ENCODE peak calls at places on chromosomes 7 and 10, in four cellular contexts. G is lower lobe of right lung, Z is ovary, W is adipocyte. P is an unnamed sample. For H3K36me3, the result is how much of the 10 kb centered on the place peaks cover.

GRCh38 chr7:95658676-95659075 is 62.4 kb upstream of the PDK4 start:
- DNase-seq in W (no peak), G (no peak), Z (no peak), P (no peak)

GRCh38 chr10:111440501-111440900 is 363.7 kb downstream of the ADRA2A start:
- DNase-seq in G (no peak), W (no peak), Z (no peak), P (no peak)

GRCh38 chr10:131831561-131831960 is 69.2 kb upstream of the PPP2R2D start:
- DNase-seq in W (no peak), Z (no peak), G (peak), P (no peak)

GRCh38 chr10:49756031-49756430 is 6.1 kb downstream of the OGDHL start:
- DNase-seq in G (no peak), W (no peak), Z (no peak), P (no peak)

GRCh38 chr7:5117095-5117970 is 71.7 kb downstream of the RBAK start:
- DNase-seq in W (no peak), Z (no peak), G (no peak), P (no peak)

GRCh38 chr7:138668946-138669345 is 32.2 kb downstream of the SVOPL start:
- DNase-seq in W (no peak), G (no peak), Z (no peak), P (no peak)

GRCh38 chr7:107924841-107925490 is 34.0 kb downstream of the DLD start:
- DNase-seq in W (peak), Z (no peak), G (no peak), P (no peak)

GRCh38 chr10:121437596-121437995 is 160.6 kb downstream of the FGFR2 start:
- DNase-seq in G (peak), W (no peak), Z (peak), P (no peak)

GRCh38 chr10:97434055-97434454 is 8.1 kb downstream of the PGAM1 start:
- DNase-seq in W (no peak), Z (no peak), G (no peak), P (no peak)

GRCh38 chr10:97433430-97434001 is 7.5 kb downstream of the PGAM1 start:
- DNase-seq in G (no peak), W (no peak), Z (no peak), P (no peak)

GRCh38 chr10:97434557-97434956 is 8.6 kb downstream of the PGAM1 start:
- DNase-seq in Z (no peak), W (no peak), G (no peak), P (no peak)

DNA sequence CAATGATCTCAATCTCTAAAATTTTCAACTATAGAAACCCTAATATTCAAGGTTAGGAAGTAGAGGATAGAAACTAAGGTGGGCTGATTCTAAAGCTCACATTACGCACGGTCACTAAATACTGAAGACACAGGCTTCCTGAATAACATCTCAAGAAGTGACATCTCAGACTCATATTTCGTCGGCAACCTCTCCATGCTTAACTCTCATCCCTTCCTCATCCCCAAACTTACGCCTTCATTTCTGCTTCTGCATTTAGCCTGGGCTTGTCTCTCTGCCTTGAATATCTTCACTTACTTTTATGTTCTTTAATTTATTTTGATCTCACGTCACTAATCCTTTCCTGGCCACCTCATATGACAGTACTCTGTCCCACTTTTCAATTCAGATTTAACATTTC is 9.2 kb downstream of the PGAM1 start:
- DNase-seq in Z (no peak), W (no peak), G (no peak), P (no peak)
- H3K36me3 ChIP-seq in Z (under half), W (half or more), G (half or more), P (under half)

GRCh38 chr7:132758983-132759382 is 182.7 kb upstream of the PLXNA4 start:
- DNase-seq in Z (no peak), G (no peak), W (no peak), P (no peak)
- H3K4me3 ChIP-seq in Z (no peak), G (no peak), W (no peak), P (no peak)

GRCh38 chr10:1107679-1108078 is 51.5 kb downstream of the WDR37 start:
- DNase-seq in Z (no peak), G (no peak), W (no peak), P (no peak)

GRCh38 chr10:1109795-1110673 is 53.8 kb downstream of the WDR37 start:
- DNase-seq in W (peak), G (no peak), Z (peak), P (peak)

GRCh38 chr10:1104971-1105370 is 48.8 kb downstream of the WDR37 start:
- DNase-seq in Z (no peak), W (no peak), G (no peak), P (no peak)

GRCh38 chr10:1103551-1103950 is 47.4 kb downstream of the WDR37 start:
- DNase-seq in Z (no peak), G (no peak), W (no peak), P (no peak)

DNA sequence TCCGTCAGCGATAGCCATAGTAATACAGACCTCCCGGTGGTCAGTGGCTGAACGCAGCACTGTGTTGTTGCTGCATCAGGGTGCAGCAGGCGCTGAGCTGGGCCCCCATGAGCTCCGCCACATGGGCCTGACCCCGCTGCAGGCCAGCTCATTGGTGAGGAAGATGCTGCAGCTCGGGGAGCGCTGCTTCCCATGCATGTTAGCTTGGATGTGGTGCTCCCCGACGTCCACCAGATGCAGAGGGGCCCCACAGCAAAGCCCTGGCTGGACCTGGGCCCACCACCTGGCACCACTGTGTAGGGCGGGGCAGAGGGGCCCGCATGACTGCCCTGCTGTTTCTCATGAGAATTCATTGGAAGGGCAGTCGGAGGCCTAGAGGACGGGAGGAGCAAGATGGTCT is 50.8 kb downstream of the WDR37 start:
- DNase-seq in Z (no peak), W (no peak), G (no peak), P (no peak)
- H3K36me3 ChIP-seq in Z (under half), W (half or more), G (half or more), P (under half)

GRCh38 chr7:97006951-97007861 is 1.9 kb downstream of the DLX6 start:
- DNase-seq in Z (no peak), W (no peak), G (no peak), P (no peak)
- H3K4me3 ChIP-seq in Z (no peak), W (no peak), G (no peak), P (no peak)

DNA sequence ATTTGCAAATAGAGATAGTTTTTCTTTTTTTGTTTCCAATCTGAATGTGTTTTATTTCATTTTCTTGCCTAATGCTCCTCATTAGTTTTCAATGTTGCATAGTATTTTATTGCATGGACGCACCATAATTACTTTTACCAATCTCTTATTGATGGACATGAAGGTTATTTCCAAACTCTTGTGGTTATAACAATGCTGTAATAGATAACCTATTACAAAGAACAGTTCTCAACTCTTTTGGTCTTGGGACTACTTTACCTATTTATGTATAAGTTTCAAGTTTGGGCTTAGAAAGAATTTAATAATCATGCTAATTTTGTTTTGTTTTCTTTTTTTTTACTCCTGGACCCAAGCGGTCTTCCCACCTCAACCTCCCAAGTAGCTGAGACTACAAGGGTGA is 7.0 kb downstream of the SHLD2 start:
- DNase-seq in G (no peak), W (no peak), Z (no peak), P (no peak)
- H3K36me3 ChIP-seq in G (under half), W (under half), Z (under half), P (under half)

DNA sequence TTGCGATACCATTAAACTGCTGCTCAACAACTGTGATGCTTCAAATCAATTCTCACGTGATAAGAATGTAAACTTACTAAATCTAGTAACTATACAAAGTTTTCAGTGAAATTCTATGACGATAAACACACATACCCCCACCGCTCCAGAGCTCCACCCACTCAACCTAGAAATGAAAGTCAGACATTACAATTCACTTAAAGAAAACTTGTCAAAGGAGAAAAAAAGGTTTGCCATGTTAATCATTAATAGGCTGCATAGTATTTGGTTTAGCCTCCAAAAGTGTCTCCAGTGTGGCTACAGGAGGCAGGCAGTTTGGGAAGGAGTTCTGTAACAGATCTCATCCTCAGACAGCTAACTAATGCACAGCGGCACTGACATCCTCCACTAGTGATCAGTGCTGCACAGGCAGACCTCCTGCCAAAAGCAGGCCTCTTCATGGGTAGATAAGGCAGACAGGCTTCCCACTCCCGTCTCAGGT is 3.1 kb downstream of the HERPUD2 start:
- DNase-seq in Z (no peak), W (no peak), G (no peak), P (no peak)
- H3K4me3 ChIP-seq in Z (peak), W (peak), G (peak), P (no peak)

GRCh38 chr7:2716488-2716887 is 28.5 kb downstream of the AMZ1 start:
- DNase-seq in Z (no peak), W (no peak), G (no peak), P (no peak)
- H3K36me3 ChIP-seq in Z (under half), W (under half), G (under half), P (under half)

P was measured in BJ.